ENCODE peak calls at places on chromosomes 16 and 17, in four cellular contexts. One of them, this sample, is unnamed.

GRCh38 chr16:87457724-87458423 is 35.0 kb downstream of the ZCCHC14 start:
- DNase-seq in cardiac muscle cell: no peak
- DNase-seq in tibial artery: no peak
- DNase-seq in neuronal stem cell: no peak
- DNase-seq in this sample: no peak

GRCh38 chr16:23353440-23353839 is 51.3 kb downstream of the SCNN1B start:
- DNase-seq in cardiac muscle cell: no peak
- DNase-seq in tibial artery: peak; percentile 19
- DNase-seq in neuronal stem cell: no peak
- DNase-seq in this sample: no peak

GRCh38 chr17:44928136-44928535 is 12.8 kb upstream of the GFAP start:
- DNase-seq in tibial artery: peak; percentile 58
- DNase-seq in neuronal stem cell: no peak
- DNase-seq in cardiac muscle cell: no peak
- DNase-seq in this sample: no peak

GRCh38 chr17:38730526-38731379 is 612 bp downstream of the CISD3 start:
- DNase-seq in tibial artery: peak; percentile 91
- DNase-seq in cardiac muscle cell: peak; percentile 47
- DNase-seq in neuronal stem cell: no peak
- DNase-seq in this sample: peak; percentile 83

GRCh38 chr17:78428842-78429617 is 50.6 kb downstream of the PGS1 start:
- DNase-seq in neuronal stem cell: no peak
- DNase-seq in cardiac muscle cell: no peak
- DNase-seq in tibial artery: no peak
- DNase-seq in this sample: no peak

GRCh38 chr17:4204676-4205075 is 59.1 kb downstream of the ANKFY1 start:
- DNase-seq in cardiac muscle cell: no peak
- DNase-seq in tibial artery: peak; percentile 83
- DNase-seq in neuronal stem cell: no peak
- DNase-seq in this sample: no peak

GRCh38 chr17:47700471-47701449 is 6.8 kb downstream of the TBKBP1 start:
- DNase-seq in neuronal stem cell: no peak
- DNase-seq in cardiac muscle cell: no peak
- DNase-seq in tibial artery: no peak
- DNase-seq in this sample: peak; percentile 27

GRCh38 chr16:23435500-23435899 is 17.5 kb downstream of the COG7 start:
- DNase-seq in neuronal stem cell: peak; percentile 61
- DNase-seq in tibial artery: no peak
- DNase-seq in cardiac muscle cell: peak; percentile 67
- DNase-seq in this sample: peak; percentile 82

GRCh38 chr17:77926967-77927366 is 31.5 kb upstream of the TNRC6C start:
- DNase-seq in neuronal stem cell: no peak
- DNase-seq in tibial artery: no peak
- DNase-seq in cardiac muscle cell: no peak
- DNase-seq in this sample: no peak

GRCh38 chr17:83149761-83150251 is 70.4 kb downstream of the METRNL start:
- DNase-seq in neuronal stem cell: no peak
- DNase-seq in tibial artery: peak; percentile 58
- DNase-seq in cardiac muscle cell: no peak
- DNase-seq in this sample: peak; percentile 60

GRCh38 chr17:41322264-41322902 is 6.9 kb upstream of the KRTAP17-1 start:
- DNase-seq in cardiac muscle cell: peak; percentile 42
- DNase-seq in neuronal stem cell: peak; percentile 18
- DNase-seq in tibial artery: no peak
- DNase-seq in this sample: no peak

GRCh38 chr17:47265983-47266541 is 12.4 kb downstream of the ITGB3 start:
- DNase-seq in neuronal stem cell: no peak
- DNase-seq in tibial artery: no peak
- DNase-seq in cardiac muscle cell: no peak
- DNase-seq in this sample: no peak

GRCh38 chr17:55346658-55347057 is 75.0 kb downstream of the MMD start:
- DNase-seq in cardiac muscle cell: no peak
- DNase-seq in tibial artery: no peak
- DNase-seq in neuronal stem cell: no peak
- DNase-seq in this sample: no peak

GRCh38 chr17:1649116-1649843 is 386 bp downstream of the RILP start:
- DNase-seq in tibial artery: peak; percentile 95
- DNase-seq in neuronal stem cell: peak; percentile 86
- DNase-seq in cardiac muscle cell: peak; percentile 90
- DNase-seq in this sample: peak; percentile 83

GRCh38 chr17:48646183-48647102 is 20.3 kb upstream of the HOXB9 start:
- DNase-seq in neuronal stem cell: no peak
- DNase-seq in tibial artery: no peak
- DNase-seq in cardiac muscle cell: no peak
- DNase-seq in this sample: peak; percentile 77

GRCh38 chr16:62903961-62904502 is 867.8 kb upstream of the CDH8 start:
- DNase-seq in cardiac muscle cell: no peak
- DNase-seq in neuronal stem cell: no peak
- DNase-seq in tibial artery: no peak
- DNase-seq in this sample: no peak

GRCh38 chr16:57071840-57072541 is 20.4 kb upstream of the CPNE2 start:
- DNase-seq in neuronal stem cell: no peak
- DNase-seq in tibial artery: no peak
- DNase-seq in cardiac muscle cell: no peak
- DNase-seq in this sample: no peak

GRCh38 chr17:31587462-31587861 is 196.0 kb downstream of the RAB11FIP4 start:
- DNase-seq in tibial artery: no peak
- DNase-seq in cardiac muscle cell: no peak
- DNase-seq in neuronal stem cell: no peak
- DNase-seq in this sample: no peak

GRCh38 chr17:49783051-49783715 is 5.3 kb upstream of the KAT7 start:
- DNase-seq in cardiac muscle cell: no peak
- DNase-seq in tibial artery: peak; percentile 86
- DNase-seq in neuronal stem cell: no peak
- DNase-seq in this sample: no peak

GRCh38 chr16:82059983-82060421 is 24.9 kb downstream of the HSD17B2 start:
- DNase-seq in cardiac muscle cell: no peak
- DNase-seq in tibial artery: no peak
- DNase-seq in neuronal stem cell: no peak
- DNase-seq in this sample: no peak

GRCh38 chr16:75266738-75267630 is 15.6 kb upstream of the BCAR1 start:
- DNase-seq in tibial artery: no peak
- DNase-seq in cardiac muscle cell: no peak
- DNase-seq in neuronal stem cell: no peak
- DNase-seq in this sample: no peak
- H3K4me1 ChIP-seq in tibial artery: peaks cover 49% of the 10 kb centered on the region
- H3K4me1 ChIP-seq in cardiac muscle cell: peaks cover 48% of the 10 kb centered on the region
- H3K4me1 ChIP-seq in neuronal stem cell: peaks cover 31% of the 10 kb centered on the region
- H3K4me1 ChIP-seq in this sample: peaks cover 28% of the 10 kb centered on the region

GRCh38 chr17:29138184-29138955 is 41.8 kb downstream of the MYO18A start:
- DNase-seq in tibial artery: peak; percentile 62
- DNase-seq in neuronal stem cell: no peak
- DNase-seq in cardiac muscle cell: no peak
- DNase-seq in this sample: no peak
- H3K4me1 ChIP-seq in tibial artery: peaks cover 42% of the 10 kb centered on the region
- H3K4me1 ChIP-seq in neuronal stem cell: peaks cover 37% of the 10 kb centered on the region
- H3K4me1 ChIP-seq in cardiac muscle cell: peaks cover 63% of the 10 kb centered on the region
- H3K4me1 ChIP-seq in this sample: peaks cover 56% of the 10 kb centered on the region

DNA sequence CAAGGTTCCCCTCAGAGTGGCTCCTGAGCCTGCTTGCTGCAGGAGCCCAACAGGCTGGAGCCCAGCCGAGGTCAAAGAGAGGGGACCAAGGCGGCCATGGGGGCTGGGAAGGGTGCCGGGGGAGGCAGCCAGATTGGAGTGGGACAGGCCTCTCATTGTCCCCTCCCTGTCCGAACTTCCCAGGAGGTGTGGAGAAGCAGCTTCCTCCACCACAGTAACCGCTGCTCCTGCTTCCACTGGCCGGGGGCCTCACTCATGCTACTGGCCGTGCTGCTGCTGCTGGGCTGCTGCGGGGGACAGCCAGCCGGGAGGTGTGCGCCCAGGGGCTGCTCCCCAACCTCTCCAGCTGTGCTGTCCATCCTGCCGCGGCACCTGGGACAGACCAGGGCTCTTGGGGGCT is 29.3 kb downstream of the TMEM94 start:
- DNase-seq in neuronal stem cell: no peak
- DNase-seq in tibial artery: no peak
- DNase-seq in cardiac muscle cell: no peak
- DNase-seq in this sample: no peak
- H3K4me1 ChIP-seq in neuronal stem cell: peaks cover 3% of the 10 kb centered on the region
- H3K4me1 ChIP-seq in tibial artery: peaks cover 3% of the 10 kb centered on the region
- H3K4me1 ChIP-seq in cardiac muscle cell: no peaks in the 10 kb centered on the region
- H3K4me1 ChIP-seq in this sample: peaks cover 58% of the 10 kb centered on the region

GRCh38 chr17:76532072-76532651 is 5.3 kb downstream of the CYGB start:
- DNase-seq in neuronal stem cell: no peak
- DNase-seq in cardiac muscle cell: no peak
- DNase-seq in tibial artery: no peak
- DNase-seq in this sample: no peak
- H3K4me1 ChIP-seq in neuronal stem cell: peaks cover 29% of the 10 kb centered on the region
- H3K4me1 ChIP-seq in cardiac muscle cell: peaks cover 26% of the 10 kb centered on the region
- H3K4me1 ChIP-seq in tibial artery: peaks cover 41% of the 10 kb centered on the region
- H3K4me1 ChIP-seq in this sample: peaks cover 43% of the 10 kb centered on the region

This sample was measured in left lung.